ENCODE peak calls at places on chromosomes 1 and 21, in four cellular contexts. Z is body of pancreas, V is heart left ventricle, C is esophagus squamous epithelium. Q is an unnamed sample.

GRCh38 chr1:182601416-182601786 is 2.8 kb downstream of the RGS16 start:
- DNase-seq in Z (peak; percentile 85), V (no peak), C (no peak), Q (peak; percentile 56)

GRCh38 chr1:7383671-7384070 is 387.4 kb upstream of the VAMP3 start:
- DNase-seq in Z (no peak), V (no peak), C (no peak), Q (no peak)

GRCh38 chr1:8597455-8597854 is 220.0 kb downstream of the RERE start:
- DNase-seq in Z (no peak), V (no peak), C (no peak), Q (no peak)

GRCh38 chr1:112264553-112264952 is 131.5 kb upstream of the CTTNBP2NL start:
- DNase-seq in Z (no peak), V (no peak), C (no peak), Q (no peak)

GRCh38 chr1:175204285-175204684 is 11.7 kb upstream of the KIAA0040 start:
- DNase-seq in Z (no peak), V (no peak), C (no peak), Q (no peak)

GRCh38 chr1:61058477-61059245 is 23.7 kb upstream of the NFIA start:
- DNase-seq in Z (no peak), V (no peak), C (no peak), Q (no peak)

GRCh38 chr1:38534473-38534823 is 325.1 kb downstream of the RRAGC start:
- DNase-seq in Z (no peak), V (no peak), C (no peak), Q (no peak)

GRCh38 chr1:74964508-74964907 is 169.7 kb upstream of the LHX8 start:
- DNase-seq in Z (peak; percentile 40), V (no peak), C (no peak), Q (no peak)

GRCh38 chr1:153485880-153486279 is 25.4 kb upstream of the S100A7 start:
- DNase-seq in Z (no peak), V (no peak), C (no peak), Q (no peak)

GRCh38 chr1:203217139-203217621 is 12.3 kb downstream of the CHIT1 start:
- DNase-seq in Z (peak; percentile 20), V (no peak), C (no peak), Q (no peak)

GRCh38 chr21:44845418-44846200 is 27.7 kb upstream of the SUMO3 start:
- DNase-seq in Z (peak; percentile 45), V (peak; percentile 89), C (no peak), Q (no peak)

GRCh38 chr21:32834825-32835224 is 63.3 kb upstream of the PAXBP1 start:
- DNase-seq in Z (no peak), V (no peak), C (no peak), Q (no peak)

GRCh38 chr1:247332215-247332900 is 691 bp upstream of the ZNF496 start:
- DNase-seq in Z (peak; percentile 62), V (peak; percentile 84), C (peak; percentile 24), Q (no peak)

GRCh38 chr1:231139659-231140650 is 21.9 kb upstream of the TRIM67 start:
- DNase-seq in Z (peak; percentile 57), V (no peak), C (no peak), Q (peak; percentile 33)

GRCh38 chr1:8423702-8424538 is 106.0 kb downstream of the SLC45A1 start:
- DNase-seq in Z (peak; percentile 53), V (peak; percentile 74), C (no peak), Q (peak; percentile 30)

GRCh38 chr1:20421441-20421840 is 64.6 kb downstream of the CAMK2N1 start:
- DNase-seq in Z (no peak), V (no peak), C (no peak), Q (no peak)

GRCh38 chr1:168585191-168585590 is 8.8 kb downstream of the XCL1 start:
- DNase-seq in Z (no peak), V (no peak), C (no peak), Q (no peak)

GRCh38 chr1:189597083-189597482 is 880.6 kb downstream of the BRINP3 start:
- DNase-seq in Z (no peak), V (no peak), C (no peak), Q (no peak)

GRCh38 chr1:58358311-58358710 is 188.2 kb downstream of the OMA1 start:
- DNase-seq in Z (no peak), V (no peak), C (no peak), Q (no peak)

GRCh38 chr1:45014403-45015028 is 2.5 kb downstream of the UROD start:
- DNase-seq in Z (peak; percentile 84), V (no peak), C (no peak), Q (peak; percentile 58)

GRCh38 chr1:207040181-207040533 is 7.6 kb upstream of the C1orf116 start:
- DNase-seq in Z (no peak), V (no peak), C (no peak), Q (no peak)

GRCh38 chr1:217027403-217028080 is 304.3 kb upstream of the ESRRG start:
- DNase-seq in Z (no peak), V (no peak), C (no peak), Q (no peak)

GRCh38 chr1:166814611-166815010 is 24.7 kb upstream of the POGK start:
- DNase-seq in Z (peak; percentile 35), V (no peak), C (no peak), Q (no peak)

GRCh38 chr1:225691861-225692516 is 39.1 kb upstream of the ENAH start:
- DNase-seq in Z (no peak), V (no peak), C (no peak), Q (no peak)

GRCh38 chr1:211910917-211911485 is 80.4 kb upstream of the LPGAT1 start:
- DNase-seq in Z (no peak), V (no peak), C (no peak), Q (no peak)

GRCh38 chr1:99481391-99481996 is 164.4 kb upstream of the PALMD start:
- DNase-seq in Z (peak; percentile 51), V (no peak), C (no peak), Q (no peak)

GRCh38 chr1:16980473-16981268 is at the start of gene MFAP2:
- DNase-seq in Z (peak; percentile 36), V (no peak), C (no peak), Q (no peak)

GRCh38 chr1:1313500-1314236 is 5.3 kb downstream of the PUSL1 start:
- DNase-seq in Z (no peak), V (no peak), C (no peak), Q (no peak)
- TF ChIP-seq POLR2A in Z (no peak), V (no peak), C (no peak), Q (no peak)

DNA sequence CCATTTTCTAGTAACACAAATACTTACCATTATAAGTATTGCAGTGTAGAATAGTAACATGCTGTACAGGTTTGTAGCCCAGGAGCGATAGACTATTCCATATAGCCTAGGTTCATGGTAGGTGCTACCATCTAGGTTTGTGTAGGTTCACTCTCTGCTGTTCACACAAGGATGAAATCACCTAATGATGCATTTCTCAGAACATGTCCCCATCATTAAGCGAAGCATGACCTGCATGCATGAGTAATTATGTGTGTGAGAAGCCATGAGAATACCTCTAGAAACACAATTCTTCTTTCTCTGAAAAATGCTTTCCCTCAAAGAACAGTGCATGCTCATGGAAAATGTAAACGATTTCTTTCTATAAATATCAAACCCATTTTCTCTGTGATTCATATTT is 69.3 kb downstream of the NR5A2 start:
- DNase-seq in Z (no peak), V (no peak), C (no peak), Q (no peak)
- TF ChIP-seq POLR2A in Z (no peak), V (no peak), C (no peak), Q (no peak)

GRCh38 chr1:151510957-151511635 is at the start of gene CGN:
- DNase-seq in Z (peak; percentile 95), V (peak; percentile 91), C (no peak), Q (peak; percentile 92)
- TF ChIP-seq POLR2A in Z (peak; percentile 63), V (no peak), C (peak; percentile 29), Q (no peak)

DNA sequence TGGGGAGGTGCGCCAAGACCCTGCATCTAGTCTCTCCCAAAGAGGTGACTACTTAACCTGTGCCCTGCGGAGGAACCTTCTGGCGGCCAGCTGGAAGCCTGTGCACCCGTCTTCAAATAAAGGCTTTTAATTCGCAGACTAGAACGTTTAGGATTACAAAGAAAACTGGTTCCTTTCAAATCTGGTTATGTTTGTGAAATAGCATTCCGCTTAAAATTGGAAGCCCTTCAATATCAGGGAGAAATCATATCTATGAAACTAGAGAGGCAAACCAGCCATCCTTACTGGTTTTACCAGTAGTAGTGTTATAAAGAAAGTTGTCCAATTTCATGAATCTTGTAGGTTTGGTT is 250.8 kb downstream of the FAM72C start:
- DNase-seq in Z (no peak), V (no peak), C (no peak), Q (no peak)
- TF ChIP-seq POLR2A in Z (no peak), V (no peak), C (no peak), Q (no peak)

GRCh38 chr1:10647414-10648170 is 148.9 kb downstream of the CASZ1 start:
- DNase-seq in Z (no peak), V (no peak), C (no peak), Q (no peak)
- TF ChIP-seq POLR2A in Z (no peak), V (no peak), C (no peak), Q (no peak)

DNA sequence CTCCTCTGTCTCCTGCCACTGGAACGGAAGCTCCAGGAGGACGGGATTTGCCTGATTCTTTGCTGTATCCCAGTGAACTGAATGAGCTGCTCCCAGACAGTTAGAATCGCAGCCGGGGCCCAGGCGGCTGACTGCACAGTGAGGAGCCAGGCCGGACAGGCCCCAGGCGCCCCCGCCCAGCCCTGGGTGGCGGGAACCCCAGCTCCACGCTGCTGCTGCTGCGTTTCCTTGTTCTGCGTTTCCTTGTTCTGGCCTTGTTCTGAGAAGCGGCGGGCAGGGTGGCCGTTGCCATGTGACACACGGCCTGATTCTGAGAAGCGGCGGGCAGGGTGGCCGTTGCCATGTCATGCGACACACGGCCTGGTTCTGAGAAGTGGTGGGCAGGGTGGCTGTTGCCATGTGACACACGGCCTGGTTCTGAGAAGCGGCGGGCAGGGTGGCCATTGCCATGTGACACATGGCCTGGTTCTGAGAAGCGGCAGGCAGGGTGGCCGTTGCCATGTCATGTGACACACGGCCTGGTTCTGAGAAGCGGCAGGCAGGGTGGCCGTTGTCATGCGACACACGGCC is 56.2 kb downstream of the SLC37A1 start:
- DNase-seq in Z (no peak), V (peak; percentile 52), C (no peak), Q (no peak)
- TF ChIP-seq POLR2A in Z (no peak), V (no peak), C (no peak), Q (no peak)

GRCh38 chr1:66929289-66929688 is 4.5 kb downstream of the MIER1 start:
- DNase-seq in Z (no peak), V (no peak), C (no peak), Q (no peak)

GRCh38 chr1:66925944-66926343 is 1.2 kb downstream of the MIER1 start:
- DNase-seq in Z (no peak), V (no peak), C (no peak), Q (no peak)

GRCh38 chr1:66925558-66925910 is 744 bp downstream of the MIER1 start:
- DNase-seq in Z (no peak), V (no peak), C (no peak), Q (no peak)

GRCh38 chr1:66927528-66927927 is 2.7 kb downstream of the MIER1 start:
- DNase-seq in Z (no peak), V (no peak), C (no peak), Q (no peak)

GRCh38 chr1:66924756-66925557 is at the start of the genes DNAI4 and MIER1:
- DNase-seq in Z (peak; percentile 98), V (peak; percentile 99), C (peak; percentile 80), Q (peak; percentile 91)
- TF ChIP-seq POLR2A in Z (peak; percentile 26), V (no peak), C (no peak), Q (peak; percentile 61)